ENCODE peak calls at places on chromosomes 1 and 21, in six cellular contexts. F is stimulated activated CD8-positive, alpha-beta memory T cell treated with anti-CD3 and anti-CD28 coated beads, Interleukin-12 subunit alpha, Interleukin-12 subunit beta, amount 100 ng/mL, for 1 hour; H is activated naive CD4-positive, alpha-beta T cell treated with anti-CD3 and anti-CD28 coated beads, Interleukin-2, amount 10 ng/mL, durations not matched to agents 7 days and 5 days; L is T-helper 1 cell; A is right lobe of liver; U is cardiac fibroblast. D is an unnamed sample.

GRCh38 chr1:192158181-192158580 is at the start of gene RGS18:
- DNase-seq in F (no peak), H (no peak), L (peak; percentile 26), A (no peak), U (peak; percentile 47), D (peak; percentile 97)

GRCh38 chr1:78570539-78570938 is 49.7 kb upstream of the IFI44L start:
- DNase-seq in F (no peak), H (no peak), L (no peak), A (no peak), U (no peak), D (no peak)

GRCh38 chr1:88612299-88612698 is 71.8 kb upstream of the PKN2 start:
- DNase-seq in F (no peak), H (no peak), L (no peak), A (no peak), U (no peak), D (no peak)

GRCh38 chr1:1435094-1435903 is at the start of gene VWA1:
- DNase-seq in F (peak; percentile 20), H (peak; percentile 74), L (peak; percentile 44), A (peak; percentile 85), U (peak; percentile 70), D (peak; percentile 16)

GRCh38 chr1:6603851-6604558 is 1.3 kb upstream of the KLHL21 start:
- DNase-seq in F (no peak), H (peak; percentile 53), L (no peak), A (peak; percentile 80), U (peak; percentile 93), D (peak; percentile 58)

GRCh38 chr1:224696891-224697765 is 81.0 kb downstream of the CNIH3 start:
- DNase-seq in F (no peak), H (no peak), L (no peak), A (no peak), U (peak; percentile 56), D (no peak)

GRCh38 chr1:8373547-8374270 is 55.8 kb downstream of the SLC45A1 start:
- DNase-seq in F (no peak), H (no peak), L (no peak), A (peak; percentile 64), U (peak; percentile 84), D (no peak)

GRCh38 chr1:206521002-206521585 is 13.8 kb downstream of the RASSF5 start:
- DNase-seq in F (no peak), H (no peak), L (no peak), A (no peak), U (no peak), D (no peak)

GRCh38 chr1:179229214-179230140 is at the start of gene ABL2:
- DNase-seq in F (peak; percentile 35), H (peak; percentile 58), L (peak; percentile 20), A (peak; percentile 46), U (no peak), D (no peak)

GRCh38 chr1:53617382-53618217 is 121.4 kb downstream of the GLIS1 start:
- DNase-seq in F (no peak), H (peak; percentile 13), L (no peak), A (no peak), U (no peak), D (no peak)

GRCh38 chr1:201752333-201752732 is 76.6 kb upstream of the IPO9 start:
- DNase-seq in F (no peak), H (no peak), L (no peak), A (no peak), U (no peak), D (no peak)

GRCh38 chr1:9135145-9135836 is 6.4 kb upstream of the GPR157 start:
- DNase-seq in F (no peak), H (no peak), L (no peak), A (no peak), U (no peak), D (peak; percentile 81)

GRCh38 chr1:180234369-180235076 is 4.5 kb downstream of the LHX4 start:
- DNase-seq in F (no peak), H (no peak), L (no peak), A (no peak), U (no peak), D (no peak)

GRCh38 chr1:180310095-180310494 is 80.0 kb downstream of the LHX4 start:
- DNase-seq in F (no peak), H (no peak), L (no peak), A (peak; percentile 27), U (peak; percentile 31), D (peak; percentile 12)

GRCh38 chr1:85460555-85461088 is 4.3 kb downstream of the DDAH1 start:
- DNase-seq in F (no peak), H (no peak), L (no peak), A (no peak), U (no peak), D (no peak)

GRCh38 chr1:225710804-225711203 is 57.9 kb upstream of the ENAH start:
- DNase-seq in F (no peak), H (no peak), L (no peak), A (no peak), U (peak; percentile 45), D (no peak)

GRCh38 chr1:53618218-53619087 is 120.5 kb downstream of the GLIS1 start:
- DNase-seq in F (no peak), H (peak; percentile 9), L (no peak), A (no peak), U (no peak), D (peak; percentile 31)

GRCh38 chr1:162690672-162691434 is 58.6 kb downstream of the DDR2 start:
- DNase-seq in F (no peak), H (no peak), L (no peak), A (no peak), U (peak; percentile 88), D (peak; percentile 52)

GRCh38 chr1:21344750-21345443 is 54.6 kb upstream of the ECE1 start:
- DNase-seq in F (no peak), H (peak; percentile 56), L (no peak), A (no peak), U (no peak), D (no peak)

GRCh38 chr1:8394456-8395321 is 76.8 kb downstream of the SLC45A1 start:
- DNase-seq in F (no peak), H (no peak), L (no peak), A (no peak), U (peak; percentile 91), D (peak; percentile 41)

GRCh38 chr1:5763971-5764370 is 228.3 kb downstream of the NPHP4 start:
- DNase-seq in F (no peak), H (no peak), L (no peak), A (no peak), U (no peak), D (no peak)

GRCh38 chr1:169894424-169895145 is 889 bp upstream of the SCYL3 start:
- DNase-seq in F (no peak), H (no peak), L (no peak), A (no peak), U (no peak), D (no peak)

GRCh38 chr1:155017946-155018316 is 15.3 kb downstream of the ZBTB7B start:
- DNase-seq in F (no peak), H (no peak), L (no peak), A (peak; percentile 18), U (no peak), D (no peak)

GRCh38 chr1:6625579-6626149 is 996 bp downstream of the THAP3 start:
- DNase-seq in F (no peak), H (peak; percentile 30), L (no peak), A (no peak), U (peak; percentile 50), D (peak; percentile 25)

GRCh38 chr21:30839304-30839703 is 9.7 kb upstream of the KRTAP7-1 start:
- DNase-seq in F (no peak), H (peak; percentile 36), L (peak; percentile 17), A (peak; percentile 47), U (no peak), D (peak; percentile 9)

GRCh38 chr1:65568285-65568684 is 147.8 kb downstream of the LEPR start:
- DNase-seq in F (no peak), H (no peak), L (no peak), A (no peak), U (no peak), D (no peak)

GRCh38 chr1:204463125-204464060 is 31.2 kb downstream of the PIK3C2B start:
- DNase-seq in F (no peak), H (no peak), L (no peak), A (no peak), U (peak; percentile 56), D (no peak)

GRCh38 chr1:183449223-183449770 is 23.0 kb upstream of the SMG7 start:
- DNase-seq in F (no peak), H (no peak), L (no peak), A (no peak), U (no peak), D (no peak)

GRCh38 chr1:160256396-160257046 is 5.8 kb downstream of the DCAF8 start:
- DNase-seq in F (no peak), H (no peak), L (no peak), A (no peak), U (peak; percentile 84), D (no peak)

GRCh38 chr1:230857077-230857476 is 11.2 kb downstream of the C1orf198 start:
- DNase-seq in F (no peak), H (no peak), L (no peak), A (no peak), U (no peak), D (no peak)

GRCh38 chr1:227218870-227219578 is 99.3 kb downstream of the CDC42BPA start:
- DNase-seq in F (no peak), H (no peak), L (no peak), A (no peak), U (peak; percentile 11), D (no peak)